ENCODE peak calls at places on chromosome 11, in ten cellular contexts. K, B, Y, R, U, X, A, T, E and J are unnamed samples.

GRCh38 chr11:105878510-105878909 is 143.5 kb downstream of the MSANTD4 start:
- DNase-seq in B (no peak), A (no peak), K (no peak), R (no peak), Y (no peak), T (no peak), U (no peak), X (no peak), E (no peak), J (no peak)

GRCh38 chr11:123195182-123196059 is at the start of gene CLMP:
- DNase-seq in Y (peak), A (no peak), B (peak), T (peak), R (no peak), E (no peak), U (no peak), K (peak), X (no peak), J (no peak)

GRCh38 chr11:99257131-99257530 is 236.4 kb downstream of the CNTN5 start:
- DNase-seq in R (no peak), X (no peak), B (no peak), T (no peak), E (no peak), Y (peak), A (no peak), K (no peak), U (no peak), J (no peak)

GRCh38 chr11:68751331-68751856 is at the start of gene TESMIN:
- DNase-seq in Y (peak), E (peak), X (peak), R (peak), U (peak), T (peak), B (peak), K (peak), A (peak), J (peak)

GRCh38 chr11:80285076-80285790 is 844.4 kb upstream of the TENM4 start:
- DNase-seq in A (no peak), B (no peak), T (no peak), Y (no peak), U (no peak), K (no peak), X (no peak), E (no peak), R (no peak), J (no peak)

GRCh38 chr11:107770546-107770945 is 58.7 kb upstream of the SLN start:
- DNase-seq in E (no peak), Y (no peak), K (no peak), T (no peak), U (no peak), R (no peak), A (no peak), B (no peak), X (no peak), J (no peak)

GRCh38 chr11:70883973-70884688 is 368.2 kb downstream of the SHANK2 start:
- DNase-seq in K (no peak), R (no peak), B (no peak), X (no peak), Y (peak), U (no peak), A (no peak), E (no peak), T (no peak), J (no peak)

GRCh38 chr11:28110839-28111235 is 2.6 kb downstream of the METTL15 start:
- DNase-seq in R (no peak), E (no peak), X (no peak), B (no peak), T (no peak), A (no peak), K (no peak), U (no peak), Y (no peak), J (no peak)

GRCh38 chr11:125412509-125412908 is 83.6 kb downstream of the FEZ1 start:
- DNase-seq in R (no peak), E (no peak), U (no peak), K (no peak), T (no peak), A (no peak), X (no peak), B (no peak), Y (no peak), J (no peak)

GRCh38 chr11:112844530-112844929 is 116.7 kb upstream of the NCAM1 start:
- DNase-seq in E (no peak), U (no peak), X (no peak), A (no peak), R (no peak), K (peak), T (no peak), B (no peak), Y (no peak), J (no peak)

GRCh38 chr11:6602096-6602940 is 1.1 kb downstream of the RRP8 start:
- DNase-seq in U (no peak), K (no peak), R (no peak), Y (peak), T (no peak), E (no peak), X (no peak), B (no peak), A (no peak), J (no peak)

GRCh38 chr11:46039990-46040389 is 81.3 kb downstream of the PHF21A start:
- DNase-seq in T (no peak), E (no peak), Y (no peak), X (no peak), R (no peak), U (no peak), K (no peak), B (no peak), A (no peak), J (no peak)

GRCh38 chr11:35709386-35709785 is 46.8 kb downstream of the TRIM44 start:
- DNase-seq in U (no peak), Y (no peak), R (no peak), K (no peak), T (no peak), A (no peak), E (no peak), X (no peak), B (no peak), J (no peak)

GRCh38 chr11:129012880-129013279 is 70.2 kb upstream of the TP53AIP1 start:
- DNase-seq in U (no peak), K (no peak), R (no peak), Y (no peak), X (no peak), E (no peak), B (no peak), A (no peak), T (no peak), J (no peak)

GRCh38 chr11:108019870-108020540 is 11.3 kb downstream of the CUL5 start:
- DNase-seq in B (no peak), K (no peak), E (no peak), Y (no peak), U (no peak), R (no peak), X (no peak), A (no peak), T (no peak), J (no peak)

GRCh38 chr11:129846508-129847335 is 31.1 kb downstream of the TMEM45B start:
- DNase-seq in U (no peak), R (no peak), X (peak), B (no peak), T (no peak), A (no peak), Y (no peak), E (no peak), K (no peak), J (no peak)

GRCh38 chr11:134764367-134764766 is 352.3 kb upstream of the B3GAT1 start:
- DNase-seq in B (no peak), X (no peak), U (no peak), Y (no peak), T (no peak), E (no peak), R (no peak), K (no peak), A (no peak), J (no peak)

GRCh38 chr11:19660076-19660475 is 52.6 kb upstream of the NAV2 start:
- DNase-seq in U (no peak), B (peak), Y (no peak), R (no peak), T (no peak), A (no peak), E (no peak), K (no peak), X (no peak), J (no peak)

GRCh38 chr11:26187639-26188038 is 144.3 kb upstream of the ANO3 start:
- DNase-seq in U (no peak), B (no peak), X (no peak), Y (no peak), R (no peak), E (no peak), A (no peak), K (no peak), T (no peak), J (no peak)

GRCh38 chr11:67648140-67648795 is 2.3 kb downstream of the ACY3 start:
- DNase-seq in X (no peak), K (no peak), Y (no peak), B (peak), T (peak), R (peak), A (peak), E (no peak), U (no peak), J (no peak)

GRCh38 chr11:72637926-72638325 is 36.3 kb downstream of the PDE2A start:
- DNase-seq in A (no peak), B (no peak), T (no peak), K (no peak), X (no peak), E (no peak), Y (no peak), R (no peak), U (no peak), J (no peak)

GRCh38 chr11:844693-845644 is 2.3 kb downstream of the TSPAN4 start:
- DNase-seq in R (no peak), A (no peak), E (peak), K (peak), U (peak), X (no peak), T (no peak), Y (peak), B (peak), J (no peak)

GRCh38 chr11:19428206-19429001 is 187.7 kb upstream of the E2F8 start:
- DNase-seq in R (no peak), B (no peak), K (no peak), U (no peak), T (no peak), X (peak), Y (no peak), A (no peak), E (no peak), J (no peak)

GRCh38 chr11:46210133-46210636 is 67.3 kb upstream of the CREB3L1 start:
- DNase-seq in B (no peak), R (no peak), K (no peak), Y (no peak), T (no peak), A (no peak), E (no peak), U (no peak), X (no peak), J (no peak)

GRCh38 chr11:119056397-119056999 is 507 bp downstream of the HYOU1 start:
- DNase-seq in A (peak), Y (peak), B (peak), E (no peak), K (no peak), R (peak), X (no peak), U (peak), T (peak), J (no peak)

GRCh38 chr11:111446404-111447152 is 65.6 kb downstream of the BTG4 start:
- DNase-seq in U (peak), A (peak), Y (peak), E (no peak), B (peak), R (peak), T (peak), X (peak), K (peak), J (peak)

GRCh38 chr11:47152126-47152952 is 24.3 kb downstream of the ARFGAP2 start:
- DNase-seq in R (no peak), K (no peak), B (no peak), T (no peak), U (no peak), Y (no peak), A (no peak), E (no peak), X (no peak), J (no peak)

GRCh38 chr11:3146612-3147256 is 18.4 kb downstream of the OSBPL5 start:
- DNase-seq in B (no peak), Y (no peak), R (no peak), K (no peak), A (no peak), X (no peak), U (no peak), T (no peak), E (no peak), J (no peak)

GRCh38 chr11:82719316-82719715 is 14.3 kb downstream of the FAM181B start:
- DNase-seq in A (no peak), Y (no peak), B (no peak), K (peak), U (no peak), X (no peak), E (no peak), T (no peak), R (no peak), J (no peak)

GRCh38 chr11:2558861-2559526 is 114.2 kb downstream of the KCNQ1 start:
- DNase-seq in U (no peak), A (no peak), Y (no peak), K (no peak), X (no peak), B (no peak), T (no peak), R (no peak), E (no peak), J (no peak)

GRCh38 chr11:117179048-117179999 is 781 bp downstream of the SIDT2 start:
- DNase-seq in T (peak), U (peak), R (peak), B (peak), A (peak), E (no peak), K (peak), X (no peak), Y (no peak), J (no peak)

GRCh38 chr11:59144579-59145345 is 2.1 kb downstream of the FAM111A start:
- DNase-seq in Y (peak), R (peak), U (no peak), X (peak), B (peak), A (peak), K (peak), E (peak), T (peak), J (peak)

GRCh38 chr11:32225491-32226285 is 134.8 kb downstream of the RCN1 start:
- DNase-seq in R (no peak), K (no peak), Y (no peak), U (no peak), T (no peak), A (no peak), B (no peak), E (no peak), X (no peak), J (no peak)

GRCh38 chr11:65862941-65863888 is 3.0 kb downstream of the MUS81 start:
- DNase-seq in K (no peak), E (no peak), Y (no peak), A (no peak), T (peak), B (no peak), R (no peak), X (no peak), U (no peak), J (no peak)

GRCh38 chr11:4465411-4465810 is 16.3 kb downstream of the OR52K2 start:
- DNase-seq in A (no peak), Y (no peak), E (no peak), K (no peak), X (no peak), R (no peak), T (no peak), U (no peak), B (no peak), J (no peak)

GRCh38 chr11:118051611-118052461 is 25.0 kb upstream of the TMPRSS4 start:
- DNase-seq in T (peak), R (peak), X (no peak), K (no peak), A (peak), Y (no peak), E (no peak), U (no peak), B (peak), J (no peak)